ENCODE peak calls at places on chromosomes 16 and 17, in ten cellular contexts. J is lower leg skin, A is left lung, G is OCI-LY7, K is breast epithelium, V is MM.1S, W is SK-N-SH, B is adrenal gland, Y is A549, E is GM12878. T is an unnamed sample.

GRCh38 chr16:649646-650045 is 481 bp downstream of the WDR90 start:
- DNase-seq in K (no peak), E (no peak), J (no peak), A (no peak), B (no peak), G (peak), W (peak), V (peak), Y (no peak), T (no peak)

GRCh38 chr17:66665194-66665593 is 169.7 kb upstream of the CACNG5 start:
- DNase-seq in E (no peak), V (no peak), B (no peak), W (no peak), A (no peak), G (no peak), K (no peak), Y (no peak), J (no peak), T (no peak)

GRCh38 chr17:34254651-34255380 is at the start of gene CCL2:
- DNase-seq in K (peak), A (no peak), W (peak), B (peak), Y (peak), V (peak), J (peak), E (no peak), G (no peak), T (peak)

GRCh38 chr16:66979011-66979717 is 9.2 kb upstream of the CES4A start:
- DNase-seq in G (no peak), Y (no peak), W (no peak), E (no peak), V (no peak), J (peak), B (peak), K (no peak), A (no peak), T (no peak)

GRCh38 chr17:1413281-1413791 is 13.3 kb upstream of the YWHAE start:
- DNase-seq in B (peak), W (peak), Y (peak), K (no peak), V (no peak), J (no peak), A (no peak), E (no peak), G (no peak), T (peak)

GRCh38 chr17:41970901-41971331 is 4.3 kb downstream of the CNP start:
- DNase-seq in G (no peak), A (peak), B (no peak), Y (no peak), V (no peak), W (no peak), K (no peak), E (no peak), J (no peak), T (no peak)

GRCh38 chr16:9703731-9704130 is 478.5 kb downstream of the GRIN2A start:
- DNase-seq in K (no peak), V (no peak), E (no peak), B (no peak), J (no peak), Y (no peak), W (no peak), G (no peak), A (no peak), T (peak)

GRCh38 chr16:56294599-56294998 is 103.3 kb downstream of the GNAO1 start:
- DNase-seq in K (no peak), E (no peak), V (no peak), G (no peak), B (no peak), J (no peak), W (no peak), A (no peak), Y (no peak), T (peak)

GRCh38 chr17:50618300-50618699 is 16.4 kb upstream of the ABCC3 start:
- DNase-seq in K (no peak), G (no peak), V (no peak), W (no peak), Y (no peak), J (no peak), A (no peak), E (no peak), B (peak), T (no peak)

GRCh38 chr16:2466667-2467300 is 4.3 kb upstream of the NTN3 start:
- DNase-seq in W (no peak), E (no peak), K (no peak), B (no peak), J (no peak), V (no peak), A (peak), Y (no peak), G (no peak), T (no peak)

GRCh38 chr17:79011451-79012147 is 2.0 kb upstream of the CANT1 start:
- DNase-seq in J (no peak), V (no peak), B (peak), Y (no peak), E (no peak), G (no peak), W (no peak), K (no peak), A (no peak), T (peak)

GRCh38 chr17:29571486-29571882 is 3.0 kb downstream of the TP53I13 start:
- DNase-seq in B (no peak), V (no peak), Y (no peak), J (no peak), G (no peak), E (no peak), A (no peak), K (no peak), W (no peak), T (no peak)

GRCh38 chr17:36597229-36597628 is 4.2 kb upstream of the MRM1 start:
- DNase-seq in J (no peak), V (no peak), E (no peak), W (no peak), G (no peak), B (no peak), K (no peak), A (no peak), Y (no peak), T (no peak)

GRCh38 chr17:44210342-44211192 is 8.9 kb downstream of the UBTF start:
- DNase-seq in A (peak), G (peak), E (no peak), W (peak), J (no peak), K (peak), V (peak), B (peak), Y (peak), T (peak)

GRCh38 chr17:20206591-20206990 is 197.4 kb downstream of the SPECC1 start:
- DNase-seq in B (peak), E (no peak), W (no peak), A (no peak), Y (peak), J (no peak), K (no peak), V (no peak), G (no peak), T (peak)

GRCh38 chr17:76399175-76400172 is 15.1 kb downstream of the SPHK1 start:
- DNase-seq in V (no peak), K (no peak), B (no peak), Y (no peak), W (no peak), J (no peak), G (no peak), E (no peak), A (no peak), T (no peak)

GRCh38 chr17:11558681-11559234 is 39.5 kb upstream of the DNAH9 start:
- DNase-seq in K (no peak), E (no peak), Y (no peak), G (no peak), A (no peak), J (no peak), W (no peak), B (no peak), V (no peak), T (no peak)

GRCh38 chr16:8137581-8137980 is 452.7 kb downstream of the TMEM114 start:
- DNase-seq in K (no peak), W (no peak), E (no peak), Y (no peak), B (no peak), G (no peak), V (no peak), A (no peak), J (no peak), T (no peak)

GRCh38 chr17:77830816-77831490 is 127.5 kb upstream of the TNRC6C start:
- DNase-seq in Y (no peak), A (peak), V (no peak), K (no peak), G (no peak), W (no peak), J (no peak), B (no peak), E (no peak), T (no peak)

GRCh38 chr16:84478172-84478948 is 26.1 kb downstream of the MEAK7 start:
- DNase-seq in A (no peak), J (no peak), B (peak), Y (no peak), G (no peak), E (no peak), K (no peak), W (no peak), V (no peak), T (peak)

GRCh38 chr17:77186141-77186604 is 45.4 kb downstream of the SEC14L1 start:
- DNase-seq in B (peak), J (no peak), E (no peak), W (no peak), A (no peak), V (no peak), G (peak), Y (no peak), K (no peak), T (no peak)

GRCh38 chr16:71930013-71930563 is 34.8 kb downstream of the IST1 start:
- DNase-seq in W (no peak), J (no peak), K (no peak), A (no peak), V (no peak), B (no peak), Y (no peak), G (no peak), E (no peak), T (peak)

GRCh38 chr16:84184775-84185174 is 2.1 kb downstream of the TAF1C start:
- DNase-seq in G (no peak), J (no peak), V (no peak), K (no peak), A (peak), B (no peak), W (no peak), Y (no peak), E (no peak), T (no peak)

GRCh38 chr17:50173335-50173941 is 7.6 kb downstream of the SGCA start:
- DNase-seq in V (no peak), W (peak), E (no peak), J (no peak), K (no peak), B (no peak), A (peak), G (no peak), Y (peak), T (peak)

GRCh38 chr16:14501331-14502255 is 128.5 kb downstream of the PARN start:
- DNase-seq in E (peak), Y (peak), J (peak), V (peak), A (peak), K (peak), G (no peak), W (peak), B (peak), T (peak)

GRCh38 chr16:939941-940340 is 30.8 kb downstream of the LMF1 start:
- DNase-seq in V (no peak), G (no peak), Y (no peak), E (no peak), W (no peak), A (peak), J (no peak), K (no peak), B (no peak), T (no peak)

GRCh38 chr17:15348030-15348429 is 6.6 kb upstream of the TEKT3 start:
- DNase-seq in E (no peak), Y (peak), V (no peak), G (no peak), J (peak), K (no peak), W (no peak), A (no peak), B (no peak), T (peak)

GRCh38 chr16:58021661-58022551 is 3.6 kb upstream of the MMP15 start:
- DNase-seq in Y (no peak), E (no peak), B (no peak), V (no peak), W (peak), J (no peak), G (no peak), A (peak), K (no peak), T (peak)

GRCh38 chr16:58020628-58021521 is 4.7 kb upstream of the MMP15 start:
- DNase-seq in W (peak), A (peak), K (no peak), E (no peak), V (peak), G (peak), J (peak), B (peak), Y (peak), T (peak)

GRCh38 chr16:58024347-58024672 is 1.2 kb upstream of the MMP15 start:
- DNase-seq in E (no peak), B (no peak), Y (no peak), W (no peak), G (no peak), J (no peak), K (no peak), V (no peak), A (no peak), T (no peak)

GRCh38 chr16:58024673-58025350 is 742 bp upstream of the MMP15 start:
- DNase-seq in B (peak), V (no peak), Y (peak), J (no peak), G (no peak), K (no peak), W (peak), E (no peak), A (peak), T (no peak)

GRCh38 chr16:58022601-58023371 is 2.8 kb upstream of the MMP15 start:
- DNase-seq in B (peak), V (no peak), Y (no peak), G (no peak), K (peak), J (no peak), E (no peak), A (peak), W (peak), T (peak)
- H3K4me3 ChIP-seq in B (no peak), V (no peak), Y (no peak), G (no peak), K (peak), J (no peak), E (no peak), A (no peak), W (peak), T (no peak)

DNA sequence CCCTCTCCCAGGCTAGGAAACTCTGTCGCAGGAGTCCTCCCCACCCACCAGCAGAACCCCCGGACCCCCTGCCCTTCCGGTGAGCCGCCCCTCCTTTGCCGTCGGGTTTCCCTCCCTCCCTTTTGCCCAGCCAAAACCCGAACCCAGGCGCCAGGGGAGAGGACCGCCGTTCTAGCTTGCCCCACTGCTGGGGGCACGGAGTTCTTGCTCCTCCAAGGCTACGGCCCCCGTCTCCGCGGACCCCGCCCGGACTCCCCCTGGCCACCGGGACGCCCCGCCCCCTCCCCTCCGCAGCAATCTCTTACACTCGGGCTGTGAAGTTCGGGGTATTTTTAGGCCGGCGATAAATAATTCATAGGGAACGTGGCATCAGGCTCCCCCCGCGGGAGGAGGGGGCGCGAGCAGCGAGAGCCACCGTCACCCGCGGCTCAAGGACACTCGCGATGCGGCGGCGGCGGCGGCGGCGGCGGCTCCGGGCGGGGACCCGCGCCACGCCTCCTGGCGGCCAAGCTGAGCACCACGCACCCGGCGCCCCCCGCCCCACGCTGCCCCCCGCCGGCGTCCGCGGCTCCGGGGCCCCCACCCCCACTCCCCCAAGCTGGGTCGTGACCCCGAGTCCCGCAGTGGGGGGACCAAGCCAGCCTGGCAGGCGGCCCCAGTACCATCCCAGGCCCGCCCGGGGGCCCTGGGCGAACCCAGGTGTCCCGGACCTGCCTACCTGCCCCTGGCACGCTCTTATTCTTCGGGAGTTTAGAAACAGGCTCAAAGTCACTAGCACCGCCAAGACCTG is at the start of gene GRIN2C:
- DNase-seq in J (no peak), Y (no peak), A (no peak), G (no peak), K (no peak), W (peak), V (no peak), E (no peak), B (peak), T (no peak)
- TF ChIP-seq CTCF in J (no peak), Y (peak), A (peak), G (peak), K (no peak), W (peak), V (peak), E (peak), B (no peak), T (no peak)

DNA sequence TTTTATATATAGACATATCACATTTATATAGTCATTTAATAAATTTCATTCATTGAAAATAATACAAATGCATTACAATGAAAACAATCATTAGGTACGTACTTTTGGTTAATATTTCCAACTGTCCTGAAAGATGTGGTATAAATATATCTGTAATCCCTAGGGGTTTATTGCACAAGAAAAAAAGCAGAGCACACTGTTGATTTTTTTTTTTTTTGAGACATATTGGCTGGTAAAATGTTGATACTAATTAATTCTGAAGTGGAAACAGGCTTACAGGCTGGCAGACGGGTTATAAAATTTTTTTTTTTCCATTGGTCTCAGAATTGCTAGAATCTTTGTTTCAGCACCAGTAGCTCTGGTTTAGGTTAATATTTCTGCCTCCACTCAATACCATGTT is 193.6 kb downstream of the MAP2K6 start:
- DNase-seq in B (no peak), J (no peak), W (no peak), A (no peak), E (no peak), V (no peak), Y (no peak), K (no peak), G (no peak), T (no peak)
- H3K4me3 ChIP-seq in B (no peak), J (no peak), W (no peak), A (no peak), E (no peak), V (no peak), Y (no peak), K (no peak), G (no peak), T (no peak)

DNA sequence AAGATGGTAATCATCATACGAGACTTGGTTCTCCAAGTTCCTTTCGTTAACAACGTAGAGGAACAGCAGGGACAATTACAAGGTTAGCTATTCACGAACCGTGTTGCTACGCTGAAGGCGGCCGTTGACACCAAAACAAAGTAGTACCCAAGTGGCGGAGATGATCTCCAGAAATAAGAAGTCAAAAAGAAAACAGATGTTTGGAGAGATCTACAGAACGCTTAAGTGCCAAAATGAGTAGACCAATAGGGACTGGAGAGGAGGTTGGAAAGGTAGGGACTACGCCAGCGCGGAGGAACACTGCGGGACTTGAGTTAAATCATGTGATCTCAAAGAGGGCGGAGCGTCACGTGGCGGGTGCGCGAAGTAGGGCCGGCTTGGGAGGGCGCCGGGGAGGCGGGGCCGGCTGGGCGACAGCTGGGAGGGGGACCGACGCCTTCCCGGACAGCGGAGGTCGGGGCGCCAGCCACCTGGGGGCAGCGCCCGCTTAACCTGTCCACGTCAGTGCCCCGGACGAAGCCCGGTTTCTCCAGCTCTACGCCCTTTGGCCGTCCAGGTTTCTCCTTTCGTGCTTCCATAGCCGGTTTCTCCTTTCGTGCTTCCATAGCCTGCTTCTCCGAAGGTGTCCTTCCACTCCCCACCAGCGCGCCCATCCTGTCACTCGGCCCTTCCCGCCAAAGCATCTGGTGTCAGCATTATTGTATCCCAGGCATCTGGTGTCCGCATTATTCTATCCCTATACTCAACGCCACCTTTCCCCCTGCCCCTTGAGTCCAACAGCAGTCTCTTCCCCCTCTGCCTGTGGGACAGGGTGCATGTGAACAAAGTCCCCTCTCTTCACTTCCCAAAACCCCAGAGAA is 698 bp upstream of the GABARAP start:
- DNase-seq in A (peak), G (peak), K (peak), B (peak), V (peak), W (peak), E (peak), Y (peak), J (peak), T (peak)
- TF ChIP-seq CTCF in A (no peak), G (no peak), K (no peak), B (no peak), V (peak), W (no peak), E (peak), Y (no peak), J (peak), T (no peak)

GRCh38 chr16:88531346-88531745 is 38.9 kb upstream of the ZC3H18 start:
- DNase-seq in V (no peak), Y (no peak), W (no peak), G (no peak), J (no peak), K (no peak), E (no peak), A (peak), B (no peak), T (no peak)
- H3K4me3 ChIP-seq in V (no peak), Y (no peak), W (no peak), G (no peak), J (no peak), K (no peak), E (no peak), A (no peak), B (no peak), T (no peak)

GRCh38 chr17:4899341-4900230 is at the start of gene C17orf107:
- DNase-seq in J (peak), Y (no peak), A (peak), B (peak), G (no peak), K (peak), E (no peak), W (no peak), V (peak), T (peak)
- TF ChIP-seq CTCF in J (no peak), Y (no peak), A (no peak), B (no peak), G (no peak), K (no peak), E (no peak), W (no peak), V (no peak), T (no peak)

GRCh38 chr17:47941246-47941997 is at the start of gene PNPO:
- DNase-seq in B (peak), W (peak), G (peak), K (peak), V (peak), E (peak), Y (peak), A (peak), J (peak), T (peak)

GRCh38 chr17:47934856-47935255 is 6.5 kb upstream of the PNPO start:
- DNase-seq in A (no peak), W (no peak), E (no peak), B (no peak), Y (no peak), V (no peak), J (no peak), G (no peak), K (no peak), T (no peak)

GRCh38 chr17:47941998-47942490 is 673 bp downstream of the PNPO start:
- DNase-seq in B (no peak), K (no peak), A (no peak), J (no peak), Y (no peak), W (peak), V (no peak), E (no peak), G (peak), T (no peak)

GRCh38 chr17:47935961-47936360 is 5.4 kb upstream of the PNPO start:
- DNase-seq in K (no peak), A (no peak), B (no peak), E (no peak), G (no peak), W (no peak), J (no peak), Y (peak), V (no peak), T (peak)

GRCh38 chr17:47937915-47938314 is 3.5 kb upstream of the PNPO start:
- DNase-seq in E (no peak), A (no peak), G (no peak), K (no peak), V (no peak), W (no peak), B (no peak), Y (no peak), J (no peak), T (no peak)
- H3K4me3 ChIP-seq in E (peak), A (no peak), G (no peak), K (no peak), V (no peak), W (no peak), B (no peak), Y (no peak), J (no peak), T (no peak)

T was measured in fibroblast of the aortic adventitia.